ENCODE peak calls at places on chromosomes 2 and 18, in eight cellular contexts. P, Y, H, L, W, I, N and V are unnamed samples.
A peak's percentile ranks its signal among the peaks of the same experiment; 100 is the strongest.

GRCh38 chr2:216698895-216699294 is 3.5 kb upstream of the IGFBP5 start:
- DNase-seq in W (peak; percentile 82), H (peak; percentile 42), L (peak; percentile 55), P (peak; percentile 50), Y (peak; percentile 48), I (peak; percentile 85), N (peak; percentile 74), V (peak; percentile 85)

GRCh38 chr2:98903767-98904485 is 32.1 kb downstream of the CRACDL start:
- DNase-seq in Y (no peak), W (no peak), I (no peak), L (no peak), N (no peak), H (no peak), P (no peak), V (no peak)

GRCh38 chr18:26190506-26190905 is 35.7 kb upstream of the TAF4B start:
- DNase-seq in L (no peak), N (no peak), H (peak; percentile 94), I (no peak), W (no peak), Y (no peak), P (peak; percentile 90), V (no peak)

GRCh38 chr2:72271766-72272615 is 124.3 kb upstream of the CYP26B1 start:
- DNase-seq in P (no peak), N (peak; percentile 11), W (no peak), H (no peak), Y (no peak), I (no peak), L (no peak), V (peak; percentile 12)

GRCh38 chr2:1590611-1591460 is 153.5 kb downstream of the PXDN start:
- DNase-seq in L (peak; percentile 79), I (no peak), W (peak; percentile 42), Y (no peak), N (no peak), H (no peak), P (no peak), V (no peak)

GRCh38 chr2:18741888-18742287 is 152.5 kb upstream of the NT5C1B start:
- DNase-seq in I (no peak), W (no peak), P (no peak), Y (no peak), L (no peak), H (no peak), N (no peak), V (peak; percentile 40)

GRCh38 chr18:32714571-32715148 is 58.2 kb downstream of the KLHL14 start:
- DNase-seq in N (peak; percentile 56), Y (peak; percentile 28), H (peak; percentile 75), W (peak; percentile 77), I (peak; percentile 62), L (peak; percentile 47), P (peak; percentile 60), V (peak; percentile 79)

GRCh38 chr18:46474487-46475366 is 182.3 kb downstream of the LOXHD1 start:
- DNase-seq in N (no peak), H (no peak), L (peak; percentile 59), I (no peak), Y (no peak), W (no peak), P (peak; percentile 83), V (no peak)

GRCh38 chr2:4354678-4355077 is 651.3 kb downstream of the DCDC2C start:
- DNase-seq in L (peak; percentile 51), H (peak; percentile 52), Y (no peak), I (no peak), N (peak; percentile 32), P (no peak), W (peak; percentile 60), V (peak; percentile 51)

GRCh38 chr2:177753682-177754475 is 318.7 kb downstream of the PDE11A start:
- DNase-seq in I (peak; percentile 78), P (no peak), Y (peak; percentile 24), N (no peak), H (peak; percentile 3), W (peak; percentile 43), L (peak; percentile 41), V (peak; percentile 71)

GRCh38 chr2:136117391-136117841 is 533 bp downstream of the CXCR4 start:
- DNase-seq in N (peak; percentile 12), P (peak; percentile 64), W (peak; percentile 82), L (peak; percentile 71), Y (no peak), H (peak; percentile 71), I (peak; percentile 46), V (peak; percentile 71)

GRCh38 chr18:26963292-26963691 is 97.8 kb upstream of the AQP4 start:
- DNase-seq in P (no peak), Y (no peak), N (peak; percentile 37), I (peak; percentile 7), H (no peak), L (no peak), W (no peak), V (no peak)

GRCh38 chr2:223589901-223590300 is 12.3 kb downstream of the SCG2 start:
- DNase-seq in I (no peak), H (no peak), Y (no peak), L (no peak), P (no peak), W (no peak), N (no peak), V (no peak)

GRCh38 chr2:12982149-12982584 is 265.4 kb downstream of the TRIB2 start:
- DNase-seq in I (peak; percentile 58), N (no peak), Y (no peak), W (no peak), H (no peak), L (peak; percentile 47), P (no peak), V (no peak)

GRCh38 chr2:207334309-207334630 is 168.5 kb upstream of the KLF7 start:
- DNase-seq in W (no peak), I (no peak), L (no peak), Y (no peak), H (no peak), P (no peak), N (no peak), V (no peak)

GRCh38 chr18:59994357-59994756 is 94.6 kb downstream of the PMAIP1 start:
- DNase-seq in I (peak; percentile 14), W (peak; percentile 7), N (peak; percentile 53), L (no peak), Y (peak; percentile 16), H (peak; percentile 51), P (peak; percentile 30), V (no peak)

GRCh38 chr2:74495440-74495839 is 4.0 kb downstream of the LBX2 start:
- DNase-seq in Y (no peak), W (no peak), P (no peak), H (no peak), N (no peak), I (no peak), L (no peak), V (no peak)

GRCh38 chr2:40041983-40042382 is 262.9 kb upstream of the THUMPD2 start:
- DNase-seq in I (peak; percentile 59), H (no peak), W (no peak), Y (no peak), L (no peak), N (peak; percentile 54), P (no peak), V (no peak)

GRCh38 chr2:74566423-74567085 is 12.0 kb downstream of the DOK1 start:
- DNase-seq in N (peak; percentile 51), P (no peak), I (peak; percentile 93), L (no peak), Y (no peak), W (no peak), H (no peak), V (no peak)

DNA sequence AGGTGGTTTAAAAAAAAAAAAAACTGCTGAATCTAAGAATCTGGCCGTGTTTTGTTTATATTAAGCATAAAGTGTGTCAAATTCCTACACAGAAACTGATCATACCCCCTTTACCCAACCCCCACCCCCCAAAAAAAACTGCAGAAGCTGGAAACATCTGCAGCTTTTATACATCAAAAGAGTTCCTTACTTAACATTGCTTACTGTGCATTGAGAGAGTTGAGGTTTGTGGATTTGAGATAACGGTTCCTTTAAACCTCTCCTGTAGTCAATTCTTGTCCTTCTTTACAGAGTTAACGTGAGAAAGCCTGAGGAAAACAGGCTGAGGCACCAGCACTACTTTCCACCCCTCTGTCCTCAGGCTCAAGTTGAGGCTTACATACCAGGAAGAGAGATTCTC is 34.5 kb downstream of the FRZB start:
- DNase-seq in H (no peak), P (no peak), N (no peak), Y (no peak), L (no peak), I (no peak), W (no peak), V (no peak)
- H3K27ac ChIP-seq in H (no peak overlapping the region), P (no peak overlapping the region), N (no peak overlapping the region), Y (no peak overlapping the region), L (no peak overlapping the region), I (no peak overlapping the region), W (peak overlapping the region; percentile 46), V (no peak overlapping the region)

GRCh38 chr2:17441055-17441771 is 77.0 kb downstream of the RAD51AP2 start:
- DNase-seq in L (no peak), Y (no peak), H (no peak), N (no peak), I (no peak), P (no peak), W (no peak), V (no peak)
- TF ChIP-seq EZH2phosphoT487 in L (no peak), Y (no peak), H (no peak), N (no peak), I (no peak), P (no peak), W (no peak), V (no peak)

GRCh38 chr2:9229470-9229820 is 22.8 kb downstream of the ASAP2 start:
- DNase-seq in I (no peak), L (no peak), Y (no peak), P (no peak), W (no peak), H (no peak), N (no peak), V (no peak)
- H3K27ac ChIP-seq in I (peak overlapping the region; percentile 86), L (peak overlapping the region; percentile 99), Y (no peak overlapping the region), P (no peak overlapping the region), W (no peak overlapping the region), H (no peak overlapping the region), N (no peak overlapping the region), V (no peak overlapping the region)

DNA sequence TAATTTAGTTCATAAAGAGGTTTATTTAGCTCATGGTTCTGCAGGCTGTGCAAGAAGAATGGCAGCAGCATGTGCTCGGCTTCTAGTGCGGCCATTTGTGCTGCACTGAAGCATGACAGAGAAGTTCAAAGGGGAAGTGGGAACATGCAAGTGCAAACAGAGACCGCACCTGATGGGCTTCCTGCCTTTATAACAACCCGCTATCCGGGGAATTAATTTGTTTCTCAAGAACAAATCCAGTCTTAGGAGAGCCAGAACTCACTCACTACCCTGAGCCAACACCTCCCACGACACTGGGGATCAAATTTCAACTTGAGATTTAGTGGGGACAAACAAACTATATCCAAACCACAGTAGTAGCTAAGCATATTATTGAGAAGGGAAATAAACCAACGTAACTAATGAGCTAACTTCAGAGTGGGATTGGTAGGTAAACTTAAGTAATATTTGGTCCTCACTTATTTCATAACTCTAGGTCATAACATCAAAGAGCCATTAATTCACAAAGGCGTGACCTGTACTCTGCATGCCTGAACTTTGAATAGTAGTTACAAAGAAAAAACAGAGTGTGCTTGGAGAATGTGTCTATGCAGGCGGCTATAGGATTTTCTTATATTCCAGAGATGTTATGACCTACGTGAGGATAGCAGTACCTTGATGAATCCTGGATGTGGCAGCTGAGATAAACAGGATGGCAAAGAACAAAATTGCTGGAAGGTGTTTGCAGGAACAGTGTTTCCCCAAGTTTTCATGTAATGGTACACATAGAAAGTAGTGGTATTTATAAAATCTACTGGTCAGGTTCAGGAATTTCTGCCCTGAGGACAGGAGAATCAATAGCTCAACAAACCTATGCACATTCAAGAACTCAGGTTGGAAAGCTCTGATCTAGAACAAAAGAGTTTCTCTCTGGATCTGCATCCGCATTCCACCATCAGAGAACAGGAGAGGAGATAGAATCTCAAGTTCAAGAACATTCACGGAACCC is 845.9 kb upstream of the ID2 start:
- DNase-seq in N (no peak), I (no peak), Y (no peak), H (peak; percentile 96), W (no peak), L (no peak), P (no peak), V (no peak)
- TF ChIP-seq EZH2phosphoT487 in N (no peak), I (no peak), Y (no peak), H (no peak), W (no peak), L (no peak), P (no peak), V (no peak)